ENCODE peak calls at places on chromosomes 2 and 18, in eight cellular contexts. R, X, P, L, W, Y, J and T are unnamed samples.
A peak's percentile ranks its signal among the peaks of the same experiment; 100 is the strongest.

GRCh38 chr2:112019510-112019909 is 35.6 kb upstream of the TMEM87B start:
- DNase-seq in R (peak; percentile 56), X (no peak), P (no peak), L (no peak), W (no peak), Y (no peak), J (no peak), T (no peak)

GRCh38 chr2:206477296-206477695 is 34.0 kb downstream of the ADAM23 start:
- DNase-seq in R (no peak), X (no peak), P (no peak), L (no peak), W (no peak), Y (no peak), J (no peak), T (no peak)

GRCh38 chr2:144583741-144584453 is 64.0 kb upstream of the ZEB2 start:
- DNase-seq in R (peak; percentile 89), X (no peak), P (no peak), L (no peak), W (peak; percentile 43), Y (no peak), J (no peak), T (no peak)

GRCh38 chr2:86020984-86021383 is 84.7 kb downstream of the POLR1A start:
- DNase-seq in R (no peak), X (peak; percentile 70), P (no peak), L (no peak), W (peak; percentile 87), Y (no peak), J (no peak), T (peak; percentile 68)

GRCh38 chr2:39411186-39411944 is 25.7 kb downstream of the MAP4K3 start:
- DNase-seq in R (peak; percentile 92), X (no peak), P (no peak), L (no peak), W (peak; percentile 71), Y (no peak), J (no peak), T (no peak)

GRCh38 chr2:193103064-193103463 is 908.3 kb upstream of the TMEFF2 start:
- DNase-seq in R (peak; percentile 75), X (no peak), P (no peak), L (no peak), W (no peak), Y (no peak), J (peak; percentile 3), T (no peak)

GRCh38 chr2:45000921-45001628 is 8.2 kb downstream of the SIX2 start:
- DNase-seq in R (no peak), X (no peak), P (no peak), L (no peak), W (peak; percentile 14), Y (no peak), J (no peak), T (peak; percentile 20)

GRCh38 chr2:241941691-241942301 is 72.3 kb downstream of the RTP5 start:
- DNase-seq in R (no peak), X (no peak), P (no peak), L (no peak), W (no peak), Y (no peak), J (no peak), T (no peak)

GRCh38 chr2:202757339-202757738 is 114.2 kb downstream of the ICA1L start:
- DNase-seq in R (no peak), X (no peak), P (no peak), L (no peak), W (no peak), Y (no peak), J (no peak), T (no peak)

GRCh38 chr2:147082850-147083522 is 761.8 kb upstream of the ACVR2A start:
- DNase-seq in R (peak; percentile 87), X (no peak), P (no peak), L (peak; percentile 44), W (peak; percentile 73), Y (peak; percentile 53), J (peak; percentile 5), T (no peak)

GRCh38 chr2:63055510-63056308 is 5.1 kb downstream of the OTX1 start:
- DNase-seq in R (no peak), X (no peak), P (no peak), L (no peak), W (no peak), Y (no peak), J (no peak), T (no peak)

DNA sequence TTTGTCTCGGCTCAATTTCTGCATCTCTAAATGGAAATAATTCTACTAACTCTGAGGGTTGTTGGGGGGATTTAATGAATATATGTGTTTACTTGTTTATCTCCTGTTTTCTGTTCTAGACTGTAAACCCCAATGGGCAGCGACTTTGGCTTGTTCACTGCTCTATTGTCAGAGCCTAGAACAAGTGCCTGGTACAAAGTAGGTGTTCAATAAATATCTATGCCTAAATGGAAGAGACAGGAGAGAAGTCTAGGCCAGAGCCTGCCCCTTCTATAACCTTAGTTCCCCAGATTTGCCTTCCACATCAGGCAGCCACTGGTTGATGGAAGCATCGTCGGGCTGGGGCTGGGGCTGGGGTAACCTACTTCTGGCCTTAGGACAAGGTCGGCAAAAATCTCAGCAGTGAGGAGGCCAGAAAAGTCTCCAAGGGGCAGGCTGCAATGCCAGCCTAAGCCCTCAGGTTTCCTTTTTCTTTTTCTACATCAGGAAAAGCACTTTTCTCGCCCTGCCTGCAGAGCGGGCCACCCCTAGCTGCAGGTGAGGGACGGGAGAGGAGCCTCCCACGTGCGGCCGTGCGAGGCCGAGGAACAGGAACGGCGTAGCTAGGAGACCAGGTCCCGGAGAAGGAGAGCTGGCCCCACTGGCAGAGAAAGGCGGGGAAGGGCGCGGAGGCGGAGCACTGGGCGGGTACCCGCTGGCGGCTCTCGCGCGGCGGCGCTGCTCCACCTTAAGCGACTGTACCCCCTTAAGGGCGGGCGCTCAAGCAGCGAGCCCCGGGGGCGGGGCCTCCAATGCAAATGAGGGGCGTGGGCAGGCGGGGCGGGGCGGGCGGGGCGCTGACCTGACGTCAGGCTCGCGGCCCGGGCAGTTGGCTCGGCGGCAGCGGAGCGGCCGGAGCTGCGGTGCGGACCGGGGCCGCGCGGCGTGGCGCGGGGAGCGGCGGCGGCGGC is at the start of gene CNNM4:
- DNase-seq in R (peak; percentile 94), X (peak; percentile 94), P (peak; percentile 98), L (peak; percentile 95), W (peak; percentile 92), Y (peak; percentile 80), J (peak; percentile 86), T (peak; percentile 95)
- TF ChIP-seq CTCF in R (no peak), X (no peak), P (no peak), L (peak; percentile 3), W (peak; percentile 14), Y (peak; percentile 0), J (no peak), T (no peak)

GRCh38 chr18:9710037-9710436 is 1.9 kb downstream of the RAB31 start:
- DNase-seq in R (no peak), X (no peak), P (no peak), L (no peak), W (no peak), Y (no peak), J (no peak), T (no peak)
- H3K4me1 ChIP-seq in R (peaks cover 13% of the 10 kb centered on the region), X (peaks cover 25% of the 10 kb centered on the region), P (peaks cover 36% of the 10 kb centered on the region), L (no peaks in the 10 kb centered on the region), W (peaks cover 23% of the 10 kb centered on the region), Y (peaks cover 4% of the 10 kb centered on the region), J (peaks cover 46% of the 10 kb centered on the region), T (no peaks in the 10 kb centered on the region)

GRCh38 chr2:236633764-236634163 is 64.1 kb downstream of the ACKR3 start:
- DNase-seq in R (no peak), X (no peak), P (no peak), L (no peak), W (no peak), Y (no peak), J (no peak), T (no peak)
- H3K27ac ChIP-seq in R (no peak overlapping the region), X (no peak overlapping the region), P (no peak overlapping the region), L (no peak overlapping the region), W (no peak overlapping the region), Y (no peak overlapping the region), J (no peak overlapping the region), T (no peak overlapping the region)

GRCh38 chr2:48110497-48110896 is 204.2 kb upstream of the FBXO11 start:
- DNase-seq in R (peak; percentile 63), X (no peak), P (no peak), L (no peak), W (no peak), Y (no peak), J (no peak), T (no peak)

GRCh38 chr2:48108455-48108854 is 202.2 kb upstream of the FBXO11 start:
- DNase-seq in R (no peak), X (no peak), P (no peak), L (no peak), W (no peak), Y (no peak), J (no peak), T (no peak)

GRCh38 chr2:48107326-48107925 is 201.1 kb upstream of the FBXO11 start:
- DNase-seq in R (peak; percentile 91), X (no peak), P (no peak), L (no peak), W (peak; percentile 76), Y (no peak), J (peak; percentile 67), T (no peak)

GRCh38 chr2:48112911-48113687 is 206.8 kb upstream of the FBXO11 start:
- DNase-seq in R (no peak), X (no peak), P (no peak), L (no peak), W (no peak), Y (no peak), J (no peak), T (no peak)

DNA sequence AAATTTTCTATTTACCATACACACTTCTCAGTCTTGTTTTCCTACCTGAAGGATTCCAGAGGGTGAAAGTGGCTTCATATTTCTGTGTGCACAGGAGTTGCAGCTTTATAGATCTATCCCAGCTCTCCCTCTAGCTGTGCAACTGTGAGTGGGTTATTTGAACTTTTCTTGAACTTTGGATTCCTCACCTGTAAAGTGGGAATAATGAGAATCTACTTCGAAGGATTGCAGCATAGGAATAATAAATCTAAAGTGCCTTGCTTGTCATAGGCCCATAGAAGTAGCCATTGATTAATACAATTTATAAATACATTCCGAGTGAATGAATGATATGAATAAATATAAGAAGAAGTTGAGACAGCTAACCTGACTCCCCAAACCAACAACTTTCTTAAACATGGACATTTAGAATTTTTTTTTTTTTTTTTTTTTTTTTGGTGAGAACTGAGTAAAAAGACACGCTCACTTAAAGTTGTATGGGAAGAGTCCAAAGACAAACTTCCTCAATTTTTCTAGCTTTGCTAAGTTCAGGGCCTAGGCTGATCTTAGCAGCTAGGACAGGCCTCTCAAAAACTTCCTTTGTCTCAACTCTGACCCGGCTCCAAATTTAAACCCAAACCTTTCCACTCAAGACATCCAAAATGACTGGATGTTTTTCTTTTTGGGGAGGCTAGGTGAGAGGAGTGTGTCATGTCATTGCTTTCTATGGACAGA is 203.3 kb upstream of the FBXO11 start:
- DNase-seq in R (peak; percentile 31), X (no peak), P (no peak), L (no peak), W (no peak), Y (no peak), J (no peak), T (no peak)
- TF ChIP-seq CTCF in R (no peak), X (no peak), P (no peak), L (no peak), W (no peak), Y (no peak), J (no peak), T (no peak)

GRCh38 chr2:137117385-137117784 is 352.0 kb downstream of the THSD7B start:
- DNase-seq in R (peak; percentile 71), X (no peak), P (no peak), L (no peak), W (no peak), Y (no peak), J (no peak), T (no peak)
- H3K4me1 ChIP-seq in R (peaks cover 21% of the 10 kb centered on the region), X (no peaks in the 10 kb centered on the region), P (no peaks in the 10 kb centered on the region), L (no peaks in the 10 kb centered on the region), W (no peaks in the 10 kb centered on the region), Y (no peaks in the 10 kb centered on the region), J (no peaks in the 10 kb centered on the region), T (no peaks in the 10 kb centered on the region)

GRCh38 chr2:179272406-179273192 is 8.0 kb upstream of the SESTD1 start:
- DNase-seq in R (peak; percentile 75), X (no peak), P (no peak), L (no peak), W (peak; percentile 75), Y (no peak), J (no peak), T (no peak)
- H3K27ac ChIP-seq in R (peak overlapping the region; percentile 89), X (peak overlapping the region; percentile 79), P (peak overlapping the region; percentile 74), L (no peak overlapping the region), W (peak overlapping the region; percentile 43), Y (no peak overlapping the region), J (peak overlapping the region; percentile 81), T (no peak overlapping the region)